ENCODE peak calls at places on chromosome 1, in eight cellular contexts. P is stimulated activated CD4-positive, alpha-beta T cell treated with anti-CD3 and anti-CD28 coated beads, Interleukin-15, amount 100 ng/mL, for 24 hours; R is COLO829; S is stimulated activated CD8-positive, alpha-beta memory T cell treated with anti-CD3 and anti-CD28 coated beads, Interleukin-4, amount 100 ng/mL, for 24 hours; L is iris pigment epithelial cell; K is activated T-helper 1 cell treated with anti-CD3 and anti-CD28 coated beads, Interleukin-2, amount 50 U/mL, for 16 hours; J is NCI-H1694 treated with DMSO at 0.1 percent for 48 hours; W is dermis microvascular lymphatic vessel endothelial cell. U is an unnamed sample.

GRCh38 chr1:219172821-219173220 is 857 bp upstream of the LYPLAL1 start:
- DNase-seq in J (no peak), L (no peak), P (no peak), W (no peak), S (no peak), K (no peak), R (no peak), U (no peak)

GRCh38 chr1:209612646-209613350 is 29.3 kb downstream of the CAMK1G start:
- DNase-seq in S (no peak), R (no peak), J (no peak), K (no peak), P (no peak), L (no peak), W (no peak), U (no peak)

GRCh38 chr1:54995013-54995760 is 3.5 kb upstream of the BSND start:
- DNase-seq in R (no peak), S (no peak), W (no peak), J (no peak), L (no peak), P (no peak), K (no peak), U (no peak)

GRCh38 chr1:242184955-242185354 is 186.1 kb upstream of the MAP1LC3C start:
- DNase-seq in S (no peak), J (peak), L (no peak), K (no peak), W (no peak), R (no peak), P (no peak), U (no peak)

GRCh38 chr1:173920868-173921267 is 3.7 kb upstream of the SERPINC1 start:
- DNase-seq in P (no peak), L (no peak), W (no peak), K (no peak), S (no peak), J (no peak), R (no peak), U (no peak)

GRCh38 chr1:65921461-65921860 is 128.8 kb downstream of the PDE4B start:
- DNase-seq in J (no peak), S (no peak), L (no peak), P (no peak), K (no peak), W (no peak), R (no peak), U (no peak)

GRCh38 chr1:72439036-72439435 is 156.7 kb upstream of the NEGR1 start:
- DNase-seq in S (no peak), P (no peak), W (no peak), R (no peak), K (no peak), J (no peak), L (peak), U (no peak)

GRCh38 chr1:204509186-204509635 is 7.0 kb upstream of the MDM4 start:
- DNase-seq in K (no peak), P (no peak), J (no peak), R (no peak), S (no peak), L (no peak), W (no peak), U (no peak)

GRCh38 chr1:154956557-154956956 is 658 bp upstream of the PBXIP1 start:
- DNase-seq in W (no peak), R (no peak), L (peak), P (no peak), J (no peak), K (no peak), S (no peak), U (no peak)

GRCh38 chr1:72283204-72284083 is 1.1 kb upstream of the NEGR1 start:
- DNase-seq in S (peak), R (no peak), W (peak), J (peak), P (peak), L (peak), K (no peak), U (peak)

GRCh38 chr1:6596886-6597776 is 5.5 kb downstream of the KLHL21 start:
- DNase-seq in S (no peak), P (no peak), W (no peak), L (no peak), J (no peak), K (no peak), R (no peak), U (no peak)

GRCh38 chr1:58785424-58786058 is 1.7 kb upstream of the JUN start:
- DNase-seq in W (no peak), R (no peak), L (peak), K (peak), P (peak), J (peak), S (no peak), U (no peak)

GRCh38 chr1:193443886-193444285 is 257.5 kb upstream of the B3GALT2 start:
- DNase-seq in J (no peak), S (no peak), P (no peak), K (no peak), L (no peak), R (no peak), W (no peak), U (no peak)

GRCh38 chr1:229318056-229318455 is 24.8 kb downstream of the CCSAP start:
- DNase-seq in J (no peak), P (no peak), K (no peak), R (no peak), L (peak), W (no peak), S (no peak), U (no peak)

GRCh38 chr1:101953623-101954022 is 43.1 kb downstream of the OLFM3 start:
- DNase-seq in K (no peak), P (no peak), S (no peak), L (no peak), W (no peak), J (no peak), R (no peak), U (no peak)

GRCh38 chr1:164755674-164756073 is 196.7 kb downstream of the PBX1 start:
- DNase-seq in S (no peak), J (no peak), P (no peak), K (no peak), L (no peak), W (no peak), R (no peak), U (no peak)

GRCh38 chr1:86621286-86621685 is 74.4 kb downstream of the CLCA4 start:
- DNase-seq in R (no peak), K (no peak), P (no peak), J (no peak), S (no peak), W (no peak), L (no peak), U (no peak)

GRCh38 chr1:184801503-184801902 is 46.8 kb upstream of the EDEM3 start:
- DNase-seq in R (no peak), K (no peak), W (peak), J (no peak), S (no peak), L (peak), P (no peak), U (no peak)

GRCh38 chr1:55127827-55128343 is 87.3 kb downstream of the USP24 start:
- DNase-seq in K (no peak), W (no peak), L (peak), P (peak), S (no peak), R (peak), J (no peak), U (peak)

GRCh38 chr1:58539553-58539952 is 7.0 kb downstream of the OMA1 start:
- DNase-seq in P (no peak), W (no peak), S (no peak), K (no peak), L (peak), R (no peak), J (no peak), U (no peak)